ENCODE peak calls at places on chromosomes 6 and 20, in eight cellular contexts. T is ovary, S is fibroblast of the aortic adventitia, D is breast epithelium, U is dorsolateral prefrontal cortex, V is psoas muscle, K is PC-9, G is Calu3. W is an unnamed sample.

GRCh38 chr20:14775778-14776177 is 438.4 kb upstream of the FLRT3 start:
- DNase-seq in S (peak), U (no peak), K (peak), D (no peak), T (no peak), G (no peak), V (peak), W (no peak)

GRCh38 chr6:30322527-30323501 is 3.9 kb upstream of the TRIM39 start:
- DNase-seq in V (peak), D (no peak), T (no peak), S (peak), G (no peak), K (no peak), U (no peak), W (no peak)

GRCh38 chr6:69863766-69864165 is 2.6 kb upstream of the COL19A1 start:
- DNase-seq in K (no peak), V (no peak), G (no peak), D (no peak), U (no peak), T (no peak), S (no peak), W (no peak)

GRCh38 chr20:51500936-51501335 is 41.6 kb downstream of the NFATC2 start:
- DNase-seq in G (no peak), U (no peak), V (no peak), K (no peak), D (no peak), T (no peak), S (no peak), W (no peak)

GRCh38 chr6:142568857-142569597 is 267.2 kb downstream of the ADGRG6 start:
- DNase-seq in U (no peak), T (no peak), V (no peak), S (peak), D (no peak), K (no peak), G (no peak), W (no peak)

GRCh38 chr20:61649879-61650200 is 397.8 kb downstream of the CDH4 start:
- DNase-seq in T (no peak), V (no peak), U (no peak), D (no peak), S (no peak), K (no peak), G (no peak), W (no peak)

GRCh38 chr20:49866051-49866450 is 49.3 kb downstream of the SPATA2 start:
- DNase-seq in G (no peak), D (no peak), V (no peak), S (peak), U (no peak), K (no peak), T (no peak), W (no peak)

GRCh38 chr20:15976047-15976731 is 597.1 kb downstream of the KIF16B start:
- DNase-seq in U (no peak), V (no peak), G (no peak), D (no peak), K (no peak), S (no peak), T (no peak), W (no peak)

GRCh38 chr6:33750244-33750991 is 3.7 kb upstream of the IP6K3 start:
- DNase-seq in V (peak), K (no peak), S (no peak), G (no peak), U (no peak), T (no peak), D (no peak), W (no peak)

GRCh38 chr20:9388160-9388825 is 126.1 kb upstream of the LAMP5 start:
- DNase-seq in G (no peak), T (no peak), V (no peak), S (no peak), D (no peak), K (no peak), U (no peak), W (no peak)

GRCh38 chr20:20712004-20712473 is 405 bp downstream of the RALGAPA2 start:
- DNase-seq in T (no peak), D (no peak), U (peak), K (peak), G (no peak), S (no peak), V (no peak), W (peak)

GRCh38 chr6:39303425-39304153 is 10.6 kb downstream of the KCNK17 start:
- DNase-seq in V (no peak), D (no peak), S (no peak), T (no peak), K (no peak), G (no peak), U (no peak), W (no peak)
- TF ChIP-seq CTCF in V (no peak), D (no peak), S (no peak), T (no peak), K (peak), G (no peak), U (no peak), W (peak)

GRCh38 chr6:169173532-169174268 is 79.9 kb downstream of the THBS2 start:
- DNase-seq in V (no peak), G (no peak), T (no peak), K (no peak), U (no peak), S (no peak), D (no peak), W (no peak)

GRCh38 chr6:169174516-169175359 is 78.9 kb downstream of the THBS2 start:
- DNase-seq in U (no peak), S (no peak), G (no peak), D (no peak), K (no peak), T (no peak), V (no peak), W (no peak)

GRCh38 chr6:169176361-169176991 is 77.2 kb downstream of the THBS2 start:
- DNase-seq in V (no peak), G (no peak), S (no peak), K (no peak), D (no peak), U (no peak), T (no peak), W (peak)

GRCh38 chr6:169175360-169175887 is 78.2 kb downstream of the THBS2 start:
- DNase-seq in D (no peak), G (no peak), T (no peak), S (no peak), U (no peak), V (no peak), K (no peak), W (no peak)

GRCh38 chr6:169177516-169178196 is 76.0 kb downstream of the THBS2 start:
- DNase-seq in V (no peak), D (no peak), S (no peak), U (no peak), G (no peak), T (no peak), K (no peak), W (no peak)
- TF ChIP-seq CTCF in V (no peak), D (no peak), S (peak), U (no peak), G (no peak), T (no peak), K (no peak), W (no peak)

GRCh38 chr20:22815584-22815983 is 219.5 kb upstream of the SSTR4 start:
- DNase-seq in K (no peak), G (no peak), D (no peak), T (no peak), V (no peak), S (no peak), U (no peak), W (no peak)
- TF ChIP-seq CTCF in K (no peak), G (no peak), D (no peak), T (no peak), V (no peak), S (peak), U (no peak), W (peak)

GRCh38 chr6:14787677-14788076 is 458.2 kb upstream of the JARID2 start:
- DNase-seq in K (no peak), V (no peak), D (no peak), S (no peak), U (no peak), G (no peak), T (no peak), W (no peak)
- TF ChIP-seq CTCF in K (no peak), V (no peak), D (no peak), S (no peak), U (no peak), G (no peak), T (no peak), W (no peak)

DNA sequence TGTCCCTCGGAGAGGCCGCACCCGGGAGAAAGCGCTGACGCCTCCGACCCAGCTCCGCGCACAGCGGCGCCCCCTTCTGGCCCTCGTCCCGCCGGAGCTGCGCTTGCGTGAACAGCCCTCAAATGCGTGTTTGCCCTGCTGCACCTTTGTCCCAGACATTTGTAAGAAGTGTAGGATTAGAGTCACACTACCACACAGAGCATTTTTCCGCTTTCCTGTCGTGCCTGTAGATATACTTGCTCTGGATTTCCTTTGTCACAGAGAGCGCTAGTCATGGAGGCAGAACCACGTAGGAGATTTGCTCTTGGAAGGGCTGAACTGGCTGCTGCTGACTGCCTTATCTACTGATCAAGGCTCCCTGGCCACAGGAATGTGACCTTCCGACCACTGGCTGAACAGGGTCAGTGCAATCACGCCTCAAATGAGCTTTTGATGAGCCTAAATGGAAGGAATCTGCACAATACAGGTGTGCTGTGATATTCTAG is 62.3 kb downstream of the PAX1 start:
- DNase-seq in S (no peak), U (no peak), T (no peak), K (peak), G (no peak), D (peak), V (no peak), W (peak)
- TF ChIP-seq CTCF in S (no peak), U (no peak), T (no peak), K (peak), G (no peak), D (no peak), V (no peak), W (peak)

GRCh38 chr20:1467082-1467354 is 369 bp upstream of the NSFL1C start:
- DNase-seq in D (no peak), G (no peak), U (no peak), K (no peak), S (no peak), V (no peak), T (no peak), W (no peak)
- TF ChIP-seq CTCF in D (no peak), G (no peak), U (no peak), K (peak), S (no peak), V (no peak), T (no peak), W (no peak)

DNA sequence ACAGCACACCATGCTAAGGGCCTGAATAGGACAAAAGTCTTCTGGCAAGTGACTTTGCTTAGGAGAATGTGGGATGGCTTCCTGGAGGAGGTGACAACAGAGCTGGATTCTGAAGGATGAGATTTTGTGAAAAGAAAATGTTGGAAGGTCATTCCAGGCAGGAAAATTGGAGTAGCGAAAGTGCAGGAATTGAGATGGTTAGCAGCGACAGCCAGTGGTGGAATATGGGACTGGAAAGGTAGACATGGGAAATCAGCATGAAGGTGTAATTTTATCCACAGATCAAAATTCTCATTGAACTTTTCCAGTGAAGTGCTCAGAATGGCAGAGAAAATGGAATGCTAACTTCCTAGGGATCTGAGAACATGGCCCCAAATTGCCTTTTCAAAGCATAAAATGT is 5.7 kb upstream of the BACH2 start:
- DNase-seq in G (no peak), S (no peak), V (no peak), K (no peak), T (no peak), U (no peak), D (no peak), W (no peak)
- TF ChIP-seq CTCF in G (no peak), S (peak), V (no peak), K (no peak), T (no peak), U (no peak), D (no peak), W (no peak)

GRCh38 chr6:150900049-150900448 is 34.5 kb downstream of the MTHFD1L start:
- DNase-seq in S (no peak), T (no peak), D (no peak), U (no peak), G (no peak), K (no peak), V (no peak), W (no peak)

GRCh38 chr6:150907385-150907784 is 41.9 kb downstream of the MTHFD1L start:
- DNase-seq in K (no peak), V (no peak), S (peak), T (peak), D (no peak), G (no peak), U (no peak), W (no peak)

GRCh38 chr6:150910561-150910960 is 45.1 kb downstream of the MTHFD1L start:
- DNase-seq in U (no peak), V (no peak), G (peak), T (no peak), K (no peak), D (no peak), S (no peak), W (no peak)

GRCh38 chr6:150902142-150902800 is 36.8 kb downstream of the MTHFD1L start:
- DNase-seq in V (no peak), G (no peak), T (no peak), K (no peak), D (no peak), S (peak), U (no peak), W (no peak)

DNA sequence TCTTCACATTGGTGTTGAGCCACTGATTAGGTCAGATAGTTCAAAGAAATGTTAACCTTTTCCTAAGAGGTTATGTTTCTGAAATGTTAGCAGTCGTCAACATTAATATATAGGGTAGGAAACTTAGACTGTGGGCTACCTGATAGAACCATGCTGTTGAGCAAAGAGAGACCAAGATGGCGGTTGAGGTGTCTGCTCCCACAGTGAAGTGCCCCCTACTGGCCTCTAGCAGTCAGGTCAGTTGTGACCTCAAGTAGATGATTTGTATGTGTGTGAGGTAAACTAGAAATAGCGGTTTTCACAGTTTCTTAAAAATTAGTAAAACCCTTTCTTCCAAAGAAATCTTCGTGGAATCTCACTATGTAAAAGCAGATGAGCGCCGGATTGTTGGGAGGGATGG is 40.3 kb downstream of the MTHFD1L start:
- DNase-seq in G (no peak), K (no peak), S (no peak), T (no peak), V (no peak), U (no peak), D (no peak), W (no peak)
- TF ChIP-seq CTCF in G (no peak), K (peak), S (no peak), T (no peak), V (peak), U (no peak), D (no peak), W (peak)

DNA sequence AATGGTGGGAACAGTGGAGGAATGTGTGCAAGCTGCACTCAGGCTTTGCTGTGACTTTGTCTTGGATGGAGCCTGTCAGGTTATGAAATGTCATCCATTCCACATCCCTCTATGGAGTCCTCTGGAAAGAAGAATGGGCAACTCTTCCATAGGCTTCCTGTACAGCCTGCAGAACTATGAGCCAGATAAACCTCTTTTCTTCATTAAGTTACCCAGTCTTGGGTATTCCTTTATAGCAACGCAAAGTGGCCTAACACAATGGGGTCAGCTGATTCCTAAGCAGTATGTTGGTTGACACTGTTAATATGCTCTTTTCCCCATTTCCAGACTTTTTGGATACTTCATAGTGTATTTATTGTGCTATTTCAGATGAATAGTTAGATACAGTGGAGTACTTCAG is 75.8 kb upstream of the IYD start:
- DNase-seq in T (no peak), V (no peak), G (no peak), S (no peak), K (no peak), U (no peak), D (no peak), W (no peak)
- TF ChIP-seq CTCF in T (no peak), V (no peak), G (no peak), S (no peak), K (no peak), U (no peak), D (no peak), W (no peak)

GRCh38 chr20:18986146-18986830 is 172.7 kb downstream of the SCP2D1 start:
- DNase-seq in U (no peak), S (no peak), D (no peak), K (no peak), G (no peak), V (no peak), T (no peak), W (no peak)
- TF ChIP-seq CTCF in U (no peak), S (no peak), D (no peak), K (no peak), G (no peak), V (no peak), T (no peak), W (no peak)